ENCODE peak calls at places on chromosomes 11 and 22, in seven cellular contexts. X, A, H, V, K, D and T are unnamed samples.
A peak's percentile ranks its signal among the peaks of the same experiment; 100 is the strongest.

GRCh38 chr11:88246680-88247079 is 71.4 kb upstream of the RAB38 start:
- DNase-seq in X (no peak), A (no peak), H (no peak), V (no peak), K (peak; percentile 81), D (no peak), T (peak; percentile 44)

GRCh38 chr11:116855413-116855812 is 18.0 kb upstream of the APOA1 start:
- DNase-seq in X (no peak), A (no peak), H (no peak), V (peak; percentile 61), K (no peak), D (no peak), T (no peak)

GRCh38 chr22:38461414-38462081 is 6.3 kb upstream of the KDELR3 start:
- DNase-seq in X (peak; percentile 97), A (peak; percentile 83), H (peak; percentile 97), V (peak; percentile 70), K (peak; percentile 81), D (peak; percentile 78), T (peak; percentile 91)

GRCh38 chr11:67391304-67392181 is at the start of gene RAD9A:
- DNase-seq in X (peak; percentile 98), A (peak; percentile 96), H (peak; percentile 97), V (peak; percentile 95), K (peak; percentile 96), D (peak; percentile 93), T (peak; percentile 97)

GRCh38 chr22:20773793-20774212 is at the start of gene SERPIND1:
- DNase-seq in X (peak; percentile 54), A (no peak), H (no peak), V (no peak), K (no peak), D (no peak), T (no peak)

GRCh38 chr11:134032501-134033091 is 36.3 kb upstream of the JAM3 start:
- DNase-seq in X (no peak), A (no peak), H (no peak), V (peak; percentile 17), K (no peak), D (no peak), T (peak; percentile 37)

GRCh38 chr22:39536711-39537110 is 4.2 kb upstream of the RPS19BP1 start:
- DNase-seq in X (no peak), A (no peak), H (no peak), V (no peak), K (no peak), D (no peak), T (no peak)

GRCh38 chr11:78914503-78914902 is 339.8 kb upstream of the NARS2 start:
- DNase-seq in X (no peak), A (no peak), H (no peak), V (no peak), K (no peak), D (no peak), T (no peak)

GRCh38 chr22:38738475-38739070 is 17.2 kb downstream of the SUN2 start:
- DNase-seq in X (no peak), A (no peak), H (no peak), V (no peak), K (no peak), D (no peak), T (no peak)

GRCh38 chr11:127247261-127247660 is 246.7 kb upstream of the KIRREL3 start:
- DNase-seq in X (no peak), A (no peak), H (peak; percentile 57), V (no peak), K (no peak), D (no peak), T (no peak)

GRCh38 chr11:63274776-63275175 is 31.4 kb upstream of the SLC22A25 start:
- DNase-seq in X (no peak), A (no peak), H (no peak), V (no peak), K (no peak), D (no peak), T (no peak)

GRCh38 chr22:25000686-25001085 is 48.2 kb downstream of the KIAA1671 start:
- DNase-seq in X (no peak), A (no peak), H (no peak), V (no peak), K (no peak), D (no peak), T (no peak)

GRCh38 chr22:48697223-48697622 is 1130.5 kb downstream of the BRD1 start:
- DNase-seq in X (no peak), A (no peak), H (no peak), V (no peak), K (no peak), D (no peak), T (no peak)

GRCh38 chr11:94664336-94664735 is 97.2 kb downstream of the PIWIL4 start:
- DNase-seq in X (no peak), A (no peak), H (no peak), V (no peak), K (no peak), D (no peak), T (no peak)

GRCh38 chr11:100727410-100727809 is 40.3 kb downstream of the ARHGAP42 start:
- DNase-seq in X (peak; percentile 92), A (peak; percentile 18), H (no peak), V (no peak), K (peak; percentile 13), D (no peak), T (no peak)

GRCh38 chr11:117597083-117597482 is 199.9 kb downstream of the DSCAML1 start:
- DNase-seq in X (peak; percentile 90), A (no peak), H (peak; percentile 76), V (peak; percentile 60), K (no peak), D (no peak), T (peak; percentile 22)

GRCh38 chr11:113104390-113105251 is 143.4 kb downstream of the NCAM1 start:
- DNase-seq in X (no peak), A (no peak), H (no peak), V (no peak), K (no peak), D (no peak), T (no peak)

GRCh38 chr22:48319321-48320047 is 1508.2 kb downstream of the BRD1 start:
- DNase-seq in X (no peak), A (no peak), H (no peak), V (no peak), K (no peak), D (no peak), T (no peak)

GRCh38 chr11:21634491-21634890 is 558.4 kb upstream of the ANO5 start:
- DNase-seq in X (no peak), A (no peak), H (no peak), V (no peak), K (no peak), D (no peak), T (no peak)

GRCh38 chr11:69284081-69284511 is 9.9 kb upstream of the MYEOV start:
- DNase-seq in X (no peak), A (no peak), H (peak; percentile 81), V (no peak), K (no peak), D (no peak), T (no peak)

GRCh38 chr11:93213622-93214021 is 15.8 kb upstream of the SLC36A4 start:
- DNase-seq in X (no peak), A (no peak), H (no peak), V (no peak), K (no peak), D (no peak), T (no peak)

DNA sequence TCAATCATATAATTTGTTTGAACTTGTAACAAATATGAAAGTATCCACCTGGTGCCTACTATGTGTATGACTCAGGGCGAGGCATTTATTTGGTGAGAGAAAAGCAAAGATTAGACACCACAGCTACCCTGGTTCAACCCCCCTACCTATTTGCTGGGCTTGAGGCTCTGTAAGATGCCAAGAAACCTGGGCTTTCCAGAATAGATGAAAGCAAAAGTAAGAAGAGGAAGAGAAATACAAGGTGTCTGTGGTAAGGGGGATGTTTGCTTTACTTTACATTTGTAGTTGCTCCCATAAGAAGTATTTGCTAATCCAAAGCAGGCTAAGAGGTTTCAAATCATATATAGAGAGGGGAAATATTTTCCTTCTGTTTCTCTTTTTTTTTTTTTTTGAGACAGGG is 61.7 kb downstream of the DDI1 start:
- DNase-seq in X (no peak), A (no peak), H (no peak), V (no peak), K (no peak), D (no peak), T (no peak)
- H3K4me1 ChIP-seq in X (peaks cover 51% of the 10 kb centered on the region), A (no peaks in the 10 kb centered on the region), H (no peaks in the 10 kb centered on the region), V (no peaks in the 10 kb centered on the region), K (no peaks in the 10 kb centered on the region), D (no peaks in the 10 kb centered on the region), T (no peaks in the 10 kb centered on the region)

DNA sequence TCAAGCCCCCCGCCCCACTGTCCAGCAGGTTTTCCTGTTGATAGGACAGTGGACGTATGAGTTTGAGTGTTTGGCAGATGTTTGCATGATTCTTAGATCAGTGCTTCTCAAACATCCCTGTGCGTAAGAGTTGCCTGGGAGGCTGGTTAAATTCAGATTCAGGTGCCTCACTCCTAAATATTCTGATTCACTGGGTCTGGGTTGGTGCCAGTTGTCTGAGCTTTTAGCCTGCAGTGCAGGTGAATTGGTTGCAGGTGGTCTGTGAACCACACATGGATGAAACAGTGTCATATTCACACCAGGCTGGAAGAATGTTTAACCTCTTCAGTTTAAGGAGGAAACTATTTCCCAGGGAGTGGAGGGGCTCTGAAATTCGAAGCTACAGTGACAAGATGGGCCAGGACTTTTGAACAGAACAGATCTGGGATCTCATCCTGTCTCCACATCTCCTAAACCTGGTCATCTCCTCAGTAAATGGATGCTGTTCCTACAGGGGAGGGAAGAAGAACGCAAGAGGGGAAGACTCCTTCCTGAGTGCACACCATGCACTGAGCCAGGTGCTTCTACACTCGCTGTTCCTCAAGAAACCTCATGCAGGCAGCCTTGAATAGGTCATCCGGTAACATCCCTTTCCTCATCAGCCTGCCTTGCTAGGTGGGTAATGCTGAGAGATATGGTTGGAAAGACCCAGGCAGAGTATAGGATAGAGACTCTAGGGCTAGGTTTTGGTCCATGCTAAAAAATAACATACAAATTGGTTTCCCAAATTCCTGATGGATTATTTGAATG is 47.8 kb downstream of the TEAD1 start:
- DNase-seq in X (no peak), A (no peak), H (peak; percentile 80), V (no peak), K (no peak), D (no peak), T (no peak)
- H3K4me1 ChIP-seq in X (peaks cover 44% of the 10 kb centered on the region), A (peaks cover 69% of the 10 kb centered on the region), H (peaks cover 41% of the 10 kb centered on the region), V (no peaks in the 10 kb centered on the region), K (peaks cover 9% of the 10 kb centered on the region), D (peaks cover 11% of the 10 kb centered on the region), T (peaks cover 9% of the 10 kb centered on the region)

DNA sequence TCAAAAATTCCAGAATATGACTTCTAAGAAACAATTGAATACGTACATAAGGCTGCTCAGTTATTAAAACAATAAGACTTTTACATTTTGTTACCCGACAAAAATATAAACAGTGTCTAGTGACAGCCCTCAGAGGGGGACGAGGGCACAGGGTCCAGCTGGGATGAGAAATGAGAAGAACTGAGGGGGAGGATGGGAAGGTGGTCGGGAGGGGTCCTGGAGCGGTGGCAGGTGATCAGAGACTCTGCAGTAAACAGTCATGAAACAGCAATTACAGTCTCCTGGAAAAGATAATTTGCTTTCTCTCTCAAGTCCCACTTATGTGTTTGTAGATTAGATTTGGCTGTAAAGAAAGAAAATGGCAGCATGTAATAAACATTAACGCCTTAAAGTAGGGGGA is 56.0 kb downstream of the PACSIN2 start:
- DNase-seq in X (no peak), A (no peak), H (no peak), V (no peak), K (no peak), D (no peak), T (no peak)
- H3K4me1 ChIP-seq in X (peaks cover 52% of the 10 kb centered on the region), A (peaks cover 35% of the 10 kb centered on the region), H (peaks cover 22% of the 10 kb centered on the region), V (no peaks in the 10 kb centered on the region), K (peaks cover 53% of the 10 kb centered on the region), D (peaks cover 37% of the 10 kb centered on the region), T (peaks cover 24% of the 10 kb centered on the region)

DNA sequence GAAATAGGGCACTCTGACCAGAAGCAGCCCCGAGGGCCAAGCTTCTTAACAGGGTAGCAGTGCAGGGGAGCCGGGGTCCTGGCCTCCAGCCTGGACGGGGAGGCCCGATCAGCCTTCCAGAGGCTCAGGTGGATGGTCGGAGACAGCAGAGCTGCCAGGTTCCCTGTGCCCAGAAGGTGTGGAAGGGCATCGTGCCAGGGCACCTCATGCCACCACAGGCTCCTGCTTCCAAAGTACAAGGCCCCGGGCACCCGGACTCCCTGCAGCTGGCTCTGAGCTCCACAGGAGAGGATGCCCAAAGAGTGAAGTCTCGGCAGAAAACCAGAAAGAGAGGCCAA is 14.3 kb downstream of the EHD1 start:
- DNase-seq in X (no peak), A (peak; percentile 53), H (no peak), V (no peak), K (no peak), D (no peak), T (no peak)
- H3K4me1 ChIP-seq in X (peaks cover 39% of the 10 kb centered on the region), A (peaks cover 81% of the 10 kb centered on the region), H (no peaks in the 10 kb centered on the region), V (peaks cover 100% of the 10 kb centered on the region), K (peaks cover 37% of the 10 kb centered on the region), D (peaks cover 14% of the 10 kb centered on the region), T (peaks cover 41% of the 10 kb centered on the region)